ENCODE peak calls at places on chromosomes 12 and 14, in four cellular contexts. One of them, this sample, is unnamed.

GRCh38 chr12:7501031-7501585 is 2.5 kb downstream of the CD163 start:
- DNase-seq in heart left ventricle: no peak
- DNase-seq in CD4-positive, alpha-beta T cell: no peak
- DNase-seq in WERI-Rb-1: no peak
- DNase-seq in this sample: no peak

GRCh38 chr12:43306066-43306465 is 245.9 kb downstream of the ADAMTS20 start:
- DNase-seq in WERI-Rb-1: no peak
- DNase-seq in CD4-positive, alpha-beta T cell: no peak
- DNase-seq in heart left ventricle: no peak
- DNase-seq in this sample: no peak

GRCh38 chr12:64180951-64181350 is 41.1 kb downstream of the KICS2 start:
- DNase-seq in heart left ventricle: no peak
- DNase-seq in CD4-positive, alpha-beta T cell: no peak
- DNase-seq in WERI-Rb-1: no peak
- DNase-seq in this sample: no peak

GRCh38 chr14:91911474-91912032 is 35.9 kb downstream of the FBLN5 start:
- DNase-seq in WERI-Rb-1: peak
- DNase-seq in CD4-positive, alpha-beta T cell: peak
- DNase-seq in heart left ventricle: no peak
- DNase-seq in this sample: no peak

GRCh38 chr14:26138764-26139445 is 458.9 kb downstream of the NOVA1 start:
- DNase-seq in WERI-Rb-1: no peak
- DNase-seq in CD4-positive, alpha-beta T cell: no peak
- DNase-seq in heart left ventricle: no peak
- DNase-seq in this sample: no peak

GRCh38 chr12:83758889-83759631 is 1072.4 kb downstream of the TMTC2 start:
- DNase-seq in CD4-positive, alpha-beta T cell: no peak
- DNase-seq in heart left ventricle: no peak
- DNase-seq in WERI-Rb-1: no peak
- DNase-seq in this sample: no peak

GRCh38 chr12:27193106-27193505 is 51.0 kb upstream of the STK38L start:
- DNase-seq in WERI-Rb-1: no peak
- DNase-seq in CD4-positive, alpha-beta T cell: no peak
- DNase-seq in heart left ventricle: no peak
- DNase-seq in this sample: no peak

GRCh38 chr14:101359221-101360044 is 201.9 kb upstream of the DIO3 start:
- DNase-seq in CD4-positive, alpha-beta T cell: no peak
- DNase-seq in WERI-Rb-1: peak
- DNase-seq in heart left ventricle: no peak
- DNase-seq in this sample: no peak

GRCh38 chr14:74535756-74536325 is 42.3 kb downstream of the ISCA2 start:
- DNase-seq in CD4-positive, alpha-beta T cell: no peak
- DNase-seq in WERI-Rb-1: no peak
- DNase-seq in heart left ventricle: no peak
- DNase-seq in this sample: no peak

GRCh38 chr12:123022205-123022604 is 41.7 kb downstream of the ARL6IP4 start:
- DNase-seq in CD4-positive, alpha-beta T cell: no peak
- DNase-seq in WERI-Rb-1: no peak
- DNase-seq in heart left ventricle: no peak
- DNase-seq in this sample: no peak

GRCh38 chr12:50825372-50825838 is 17.3 kb upstream of the TMPRSS12 start:
- DNase-seq in heart left ventricle: no peak
- DNase-seq in WERI-Rb-1: no peak
- DNase-seq in CD4-positive, alpha-beta T cell: no peak
- DNase-seq in this sample: no peak

GRCh38 chr12:93234641-93235040 is 143.1 kb upstream of the NUDT4 start:
- DNase-seq in WERI-Rb-1: no peak
- DNase-seq in heart left ventricle: no peak
- DNase-seq in CD4-positive, alpha-beta T cell: no peak
- DNase-seq in this sample: no peak

GRCh38 chr14:99155173-99155777 is 116.7 kb downstream of the BCL11B start:
- DNase-seq in WERI-Rb-1: no peak
- DNase-seq in CD4-positive, alpha-beta T cell: no peak
- DNase-seq in heart left ventricle: no peak
- DNase-seq in this sample: no peak

GRCh38 chr12:95634622-95635621 is 83.6 kb upstream of the USP44 start:
- DNase-seq in CD4-positive, alpha-beta T cell: no peak
- DNase-seq in WERI-Rb-1: no peak
- DNase-seq in heart left ventricle: no peak
- DNase-seq in this sample: no peak

GRCh38 chr14:52922656-52923055 is 28.2 kb downstream of the FERMT2 start:
- DNase-seq in CD4-positive, alpha-beta T cell: no peak
- DNase-seq in heart left ventricle: no peak
- DNase-seq in WERI-Rb-1: no peak
- DNase-seq in this sample: no peak

GRCh38 chr12:128976120-128976519 is 122.8 kb downstream of the GLT1D1 start:
- DNase-seq in heart left ventricle: no peak
- DNase-seq in WERI-Rb-1: peak
- DNase-seq in CD4-positive, alpha-beta T cell: no peak
- DNase-seq in this sample: peak

GRCh38 chr12:93698307-93699092 is 21.3 kb downstream of the CRADD start:
- DNase-seq in WERI-Rb-1: no peak
- DNase-seq in CD4-positive, alpha-beta T cell: no peak
- DNase-seq in heart left ventricle: no peak
- DNase-seq in this sample: no peak

GRCh38 chr12:121916719-121917118 is 1.7 kb upstream of the CFAP251 start:
- DNase-seq in WERI-Rb-1: peak
- DNase-seq in heart left ventricle: no peak
- DNase-seq in CD4-positive, alpha-beta T cell: no peak
- DNase-seq in this sample: peak
- TF ChIP-seq CTCF in WERI-Rb-1: peak
- TF ChIP-seq CTCF in heart left ventricle: peak
- TF ChIP-seq CTCF in CD4-positive, alpha-beta T cell: no peak
- TF ChIP-seq CTCF in this sample: peak

GRCh38 chr14:47044841-47045240 is 393.3 kb upstream of the RPL10L start:
- DNase-seq in CD4-positive, alpha-beta T cell: no peak
- DNase-seq in WERI-Rb-1: peak
- DNase-seq in heart left ventricle: no peak
- DNase-seq in this sample: no peak

GRCh38 chr14:47039336-47039735 is 387.8 kb upstream of the RPL10L start:
- DNase-seq in CD4-positive, alpha-beta T cell: no peak
- DNase-seq in WERI-Rb-1: no peak
- DNase-seq in heart left ventricle: no peak
- DNase-seq in this sample: no peak

DNA sequence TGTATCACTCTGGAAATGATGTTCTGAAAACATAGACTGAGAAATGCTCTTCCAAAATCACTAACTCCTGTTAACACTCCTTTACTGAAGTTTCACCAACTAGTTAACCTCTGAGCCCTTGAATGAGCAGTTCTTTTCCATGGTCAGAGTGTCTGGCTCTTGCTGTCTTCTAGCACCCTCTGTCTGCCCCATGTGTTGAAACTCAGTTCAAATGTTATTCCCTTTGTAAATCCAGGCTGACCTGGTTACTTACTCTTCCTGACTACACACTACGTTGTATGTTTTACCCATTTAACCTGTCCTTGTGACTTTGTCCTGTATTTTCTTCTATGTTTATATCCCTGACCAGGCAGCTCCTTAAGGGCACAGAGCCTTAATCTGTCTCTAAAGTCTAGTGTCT is 388.9 kb upstream of the RPL10L start:
- DNase-seq in CD4-positive, alpha-beta T cell: no peak
- DNase-seq in WERI-Rb-1: peak
- DNase-seq in heart left ventricle: no peak
- DNase-seq in this sample: no peak
- TF ChIP-seq CTCF in CD4-positive, alpha-beta T cell: no peak
- TF ChIP-seq CTCF in WERI-Rb-1: peak
- TF ChIP-seq CTCF in heart left ventricle: no peak
- TF ChIP-seq CTCF in this sample: no peak

DNA sequence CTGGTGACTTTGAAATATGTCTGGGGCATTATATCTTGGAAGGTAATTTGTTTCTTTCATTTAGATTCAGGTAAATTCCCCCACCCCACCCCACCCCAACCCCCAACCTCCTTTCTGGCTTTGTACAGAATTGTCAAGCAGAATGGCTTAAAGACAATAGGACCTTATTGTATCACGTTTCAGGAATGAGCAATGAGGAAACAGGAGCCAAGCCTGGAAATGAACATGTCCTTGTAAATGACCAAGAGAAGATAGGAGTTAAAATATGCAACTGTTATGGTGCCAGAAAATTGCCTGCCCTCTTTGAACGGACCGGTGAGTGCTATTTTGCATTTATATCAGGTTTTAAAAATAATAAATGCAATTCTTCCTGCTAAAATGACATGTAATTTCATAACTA is 141.6 kb upstream of the PELI2 start:
- DNase-seq in heart left ventricle: no peak
- DNase-seq in WERI-Rb-1: no peak
- DNase-seq in CD4-positive, alpha-beta T cell: no peak
- DNase-seq in this sample: no peak
- TF ChIP-seq CTCF in heart left ventricle: no peak
- TF ChIP-seq CTCF in WERI-Rb-1: no peak
- TF ChIP-seq CTCF in CD4-positive, alpha-beta T cell: no peak
- TF ChIP-seq CTCF in this sample: no peak

DNA sequence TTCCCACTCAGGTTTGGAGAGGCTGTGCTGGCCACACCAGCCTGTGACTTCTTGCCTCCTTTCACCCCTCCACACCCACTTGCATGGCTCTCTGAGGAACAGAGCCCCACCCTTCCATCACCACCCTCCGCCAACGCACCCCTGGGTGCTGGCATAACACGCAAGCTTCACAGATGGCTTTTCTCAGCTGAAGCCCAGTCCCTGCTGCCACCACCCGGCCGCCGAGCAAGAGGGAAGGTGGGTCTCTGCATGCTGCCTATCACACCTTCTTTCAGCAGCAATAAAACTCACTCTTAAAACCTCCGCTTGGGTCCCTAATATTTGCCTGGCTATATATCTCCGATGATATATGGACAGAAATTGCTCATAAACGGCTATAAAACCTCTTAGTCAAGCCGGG is 41.6 kb downstream of the SMUG1 start:
- DNase-seq in WERI-Rb-1: no peak
- DNase-seq in heart left ventricle: no peak
- DNase-seq in CD4-positive, alpha-beta T cell: no peak
- DNase-seq in this sample: no peak
- TF ChIP-seq CTCF in WERI-Rb-1: no peak
- TF ChIP-seq CTCF in heart left ventricle: no peak
- TF ChIP-seq CTCF in CD4-positive, alpha-beta T cell: no peak
- TF ChIP-seq CTCF in this sample: no peak

GRCh38 chr12:16681196-16681595 is 75.2 kb upstream of the LMO3 start:
- DNase-seq in WERI-Rb-1: no peak
- DNase-seq in heart left ventricle: no peak
- DNase-seq in CD4-positive, alpha-beta T cell: no peak
- DNase-seq in this sample: no peak

DNA sequence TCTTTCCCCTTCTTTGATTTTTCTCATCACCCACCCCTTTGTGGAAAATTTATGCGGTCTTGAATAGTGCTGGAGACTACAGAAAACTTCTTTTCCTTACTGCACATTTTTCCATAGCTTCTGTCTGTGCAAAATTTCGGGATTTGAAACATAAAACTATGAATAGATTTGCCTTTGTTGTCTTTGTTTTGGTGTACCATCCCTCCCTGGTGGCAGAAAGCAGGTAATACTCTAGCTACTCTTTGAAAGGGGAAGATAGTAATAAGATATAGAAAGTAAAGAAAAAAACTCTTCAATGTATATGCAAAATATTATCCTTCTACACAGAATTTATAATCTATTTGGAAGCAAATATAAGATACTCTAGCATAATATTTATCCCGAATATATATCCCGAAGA is 79.1 kb upstream of the LMO3 start:
- DNase-seq in CD4-positive, alpha-beta T cell: no peak
- DNase-seq in WERI-Rb-1: no peak
- DNase-seq in heart left ventricle: no peak
- DNase-seq in this sample: no peak
- TF ChIP-seq CTCF in CD4-positive, alpha-beta T cell: no peak
- TF ChIP-seq CTCF in WERI-Rb-1: no peak
- TF ChIP-seq CTCF in heart left ventricle: no peak
- TF ChIP-seq CTCF in this sample: peak

GRCh38 chr14:24849471-24849870 is 200.5 kb downstream of the STXBP6 start:
- DNase-seq in CD4-positive, alpha-beta T cell: no peak
- DNase-seq in WERI-Rb-1: no peak
- DNase-seq in heart left ventricle: no peak
- DNase-seq in this sample: no peak

GRCh38 chr14:24851837-24852236 is 198.1 kb downstream of the STXBP6 start:
- DNase-seq in WERI-Rb-1: no peak
- DNase-seq in CD4-positive, alpha-beta T cell: no peak
- DNase-seq in heart left ventricle: no peak
- DNase-seq in this sample: no peak

GRCh38 chr14:24853446-24853845 is 196.5 kb downstream of the STXBP6 start:
- DNase-seq in WERI-Rb-1: no peak
- DNase-seq in CD4-positive, alpha-beta T cell: no peak
- DNase-seq in heart left ventricle: no peak
- DNase-seq in this sample: no peak

GRCh38 chr14:24851406-24851805 is 198.5 kb downstream of the STXBP6 start:
- DNase-seq in heart left ventricle: no peak
- DNase-seq in WERI-Rb-1: no peak
- DNase-seq in CD4-positive, alpha-beta T cell: no peak
- DNase-seq in this sample: no peak

DNA sequence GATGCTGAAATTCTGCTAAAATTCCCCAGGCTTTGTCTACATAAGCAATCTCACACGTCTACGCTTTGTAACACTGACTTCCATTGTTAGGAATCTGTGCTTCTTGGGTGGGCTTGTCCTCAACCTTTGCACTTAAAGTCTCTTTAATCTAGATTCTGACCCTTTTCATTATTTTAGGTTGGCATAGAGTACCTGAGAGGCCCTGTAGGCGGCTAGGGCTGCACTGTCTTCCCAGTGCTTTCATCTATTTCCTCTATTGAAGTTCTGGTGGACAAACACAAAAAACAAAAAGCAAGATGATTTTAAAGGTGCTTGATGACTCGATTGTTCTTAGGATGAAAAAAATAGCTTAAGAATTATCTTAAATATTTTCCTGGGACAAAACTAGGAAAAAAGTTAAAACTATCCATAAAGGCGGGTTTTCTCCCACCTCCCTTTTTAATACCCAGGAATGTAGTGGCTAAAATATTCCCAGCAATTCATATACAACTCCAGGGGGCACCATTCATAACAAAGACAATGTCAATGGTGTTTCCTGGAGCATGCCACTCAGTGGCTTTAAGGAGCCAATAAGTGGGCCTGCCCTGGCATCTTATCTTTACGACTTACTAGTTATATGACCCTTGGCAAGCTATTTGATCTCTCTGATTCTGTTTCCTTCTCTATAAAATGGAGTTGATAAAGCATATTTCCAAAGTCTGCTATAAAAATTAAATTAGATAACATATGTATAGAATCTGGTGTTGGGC is 197.5 kb downstream of the STXBP6 start:
- DNase-seq in CD4-positive, alpha-beta T cell: no peak
- DNase-seq in heart left ventricle: no peak
- DNase-seq in WERI-Rb-1: no peak
- DNase-seq in this sample: no peak
- TF ChIP-seq CTCF in CD4-positive, alpha-beta T cell: no peak
- TF ChIP-seq CTCF in heart left ventricle: no peak
- TF ChIP-seq CTCF in WERI-Rb-1: no peak
- TF ChIP-seq CTCF in this sample: no peak

DNA sequence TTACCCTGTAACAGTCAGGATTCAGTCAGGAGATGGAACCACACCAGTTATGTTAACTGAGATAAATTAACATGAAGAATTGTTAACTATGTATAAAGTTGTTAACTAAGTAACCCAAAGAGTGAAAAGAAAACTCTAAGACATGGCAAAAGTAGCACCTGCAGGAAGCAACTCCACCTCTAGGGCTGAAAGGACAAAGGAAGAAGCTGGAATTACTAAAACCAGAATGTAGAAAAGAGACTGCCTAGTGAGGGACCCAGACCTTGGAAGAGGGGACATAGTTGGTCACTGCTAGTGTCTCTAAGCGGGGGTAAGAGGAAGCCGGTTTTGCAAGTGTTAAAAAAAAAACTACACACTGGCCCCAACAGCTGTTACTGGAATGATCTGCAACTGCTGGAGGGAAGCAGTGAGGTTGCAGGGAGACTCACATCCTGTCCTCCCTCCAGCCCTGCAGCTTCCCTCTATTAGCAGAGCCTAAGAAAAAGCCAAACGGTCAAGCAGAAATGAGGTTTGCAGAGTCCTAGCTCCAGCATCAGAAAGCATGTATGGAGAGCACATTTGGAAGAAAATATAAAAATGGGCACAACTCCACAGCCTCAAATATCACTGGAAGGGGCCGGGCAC is 39.7 kb downstream of the GPR135 start:
- DNase-seq in WERI-Rb-1: no peak
- DNase-seq in CD4-positive, alpha-beta T cell: no peak
- DNase-seq in heart left ventricle: no peak
- DNase-seq in this sample: no peak
- TF ChIP-seq CTCF in WERI-Rb-1: no peak
- TF ChIP-seq CTCF in CD4-positive, alpha-beta T cell: no peak
- TF ChIP-seq CTCF in heart left ventricle: no peak
- TF ChIP-seq CTCF in this sample: no peak

This sample was measured in glutamatergic neuron.